ENCODE peak calls at places on chromosomes 1 and 21, in ten cellular contexts. T is cardiac muscle cell, I is Calu3, X is IMR-90, B is fibroblast of mammary gland, S is fibroblast of lung, U is heart left ventricle, L is adrenal gland, K is mammary epithelial cell, V is AG04450. A is an unnamed sample.

GRCh38 chr1:243740255-243740999 is 109.6 kb downstream of the AKT3 start:
- DNase-seq in T (peak; percentile 55), I (no peak), X (peak; percentile 29), B (no peak), S (no peak), U (no peak), L (no peak), K (no peak), V (no peak), A (no peak)

GRCh38 chr1:52906135-52906603 is 15.4 kb downstream of the ECHDC2 start:
- DNase-seq in T (no peak), I (no peak), X (no peak), B (no peak), S (no peak), U (no peak), L (no peak), K (no peak), V (no peak), A (no peak)

GRCh38 chr1:60034999-60035398 is 38.6 kb downstream of the C1orf87 start:
- DNase-seq in T (no peak), I (no peak), X (no peak), B (no peak), S (no peak), U (no peak), L (no peak), K (no peak), V (no peak), A (no peak)

GRCh38 chr1:23283660-23284602 is 60.2 kb downstream of the HNRNPR start:
- DNase-seq in T (peak; percentile 21), I (no peak), X (peak; percentile 67), B (peak; percentile 68), S (peak; percentile 33), U (no peak), L (no peak), K (no peak), V (peak; percentile 10), A (no peak)

GRCh38 chr1:112849425-112849966 is 106.5 kb downstream of the SLC16A1 start:
- DNase-seq in T (peak; percentile 66), I (peak; percentile 24), X (peak; percentile 33), B (peak; percentile 28), S (peak; percentile 34), U (no peak), L (peak; percentile 22), K (no peak), V (no peak), A (no peak)

GRCh38 chr1:173149887-173150286 is 57.2 kb downstream of the TNFSF4 start:
- DNase-seq in T (peak; percentile 97), I (no peak), X (peak; percentile 83), B (peak; percentile 99), S (peak; percentile 95), U (no peak), L (no peak), K (peak; percentile 94), V (peak; percentile 26), A (peak; percentile 25)

GRCh38 chr1:53588053-53588779 is 129.0 kb downstream of the DMRTB1 start:
- DNase-seq in T (no peak), I (no peak), X (no peak), B (no peak), S (no peak), U (no peak), L (no peak), K (no peak), V (no peak), A (no peak)

GRCh38 chr1:173009597-173009996 is 41.1 kb downstream of the TNFSF18 start:
- DNase-seq in T (no peak), I (no peak), X (no peak), B (peak; percentile 17), S (no peak), U (peak; percentile 22), L (no peak), K (no peak), V (no peak), A (no peak)

GRCh38 chr1:34906756-34907155 is 22.7 kb downstream of the DLGAP3 start:
- DNase-seq in T (no peak), I (no peak), X (no peak), B (no peak), S (no peak), U (no peak), L (no peak), K (no peak), V (no peak), A (no peak)

GRCh38 chr1:225700164-225700740 is 47.3 kb upstream of the ENAH start:
- DNase-seq in T (peak; percentile 97), I (peak; percentile 76), X (peak; percentile 98), B (peak; percentile 99), S (peak; percentile 98), U (no peak), L (no peak), K (peak; percentile 100), V (peak; percentile 92), A (peak; percentile 92)

GRCh38 chr1:13892141-13892670 is 192.2 kb downstream of the PRDM2 start:
- DNase-seq in T (no peak), I (no peak), X (no peak), B (no peak), S (no peak), U (no peak), L (no peak), K (no peak), V (no peak), A (no peak)

GRCh38 chr21:41045534-41046268 is 122.3 kb upstream of the BACE2 start:
- DNase-seq in T (no peak), I (peak; percentile 12), X (no peak), B (no peak), S (no peak), U (no peak), L (no peak), K (no peak), V (no peak), A (no peak)

GRCh38 chr1:221669441-221669840 is 72.4 kb downstream of the DUSP10 start:
- DNase-seq in T (no peak), I (no peak), X (peak; percentile 37), B (no peak), S (no peak), U (no peak), L (no peak), K (peak; percentile 74), V (no peak), A (no peak)

GRCh38 chr1:221663321-221663720 is 78.6 kb downstream of the DUSP10 start:
- DNase-seq in T (peak; percentile 44), I (peak; percentile 22), X (peak; percentile 58), B (peak; percentile 33), S (peak; percentile 19), U (no peak), L (no peak), K (peak; percentile 52), V (no peak), A (peak; percentile 44)

GRCh38 chr1:221670081-221670480 is 71.8 kb downstream of the DUSP10 start:
- DNase-seq in T (peak; percentile 32), I (no peak), X (no peak), B (peak; percentile 61), S (no peak), U (no peak), L (no peak), K (peak; percentile 56), V (no peak), A (no peak)

GRCh38 chr1:221667504-221667903 is 74.4 kb downstream of the DUSP10 start:
- DNase-seq in T (peak; percentile 72), I (peak; percentile 22), X (peak; percentile 90), B (peak; percentile 85), S (peak; percentile 84), U (no peak), L (no peak), K (peak; percentile 92), V (no peak), A (peak; percentile 20)

GRCh38 chr1:221664253-221664652 is 77.6 kb downstream of the DUSP10 start:
- DNase-seq in T (peak; percentile 4), I (peak; percentile 28), X (no peak), B (no peak), S (no peak), U (no peak), L (no peak), K (no peak), V (no peak), A (no peak)
- TF ChIP-seq CTCF in T (no peak), I (no peak), X (no peak), B (no peak), S (no peak), U (no peak), L (no peak), K (no peak), V (no peak), A (no peak)

DNA sequence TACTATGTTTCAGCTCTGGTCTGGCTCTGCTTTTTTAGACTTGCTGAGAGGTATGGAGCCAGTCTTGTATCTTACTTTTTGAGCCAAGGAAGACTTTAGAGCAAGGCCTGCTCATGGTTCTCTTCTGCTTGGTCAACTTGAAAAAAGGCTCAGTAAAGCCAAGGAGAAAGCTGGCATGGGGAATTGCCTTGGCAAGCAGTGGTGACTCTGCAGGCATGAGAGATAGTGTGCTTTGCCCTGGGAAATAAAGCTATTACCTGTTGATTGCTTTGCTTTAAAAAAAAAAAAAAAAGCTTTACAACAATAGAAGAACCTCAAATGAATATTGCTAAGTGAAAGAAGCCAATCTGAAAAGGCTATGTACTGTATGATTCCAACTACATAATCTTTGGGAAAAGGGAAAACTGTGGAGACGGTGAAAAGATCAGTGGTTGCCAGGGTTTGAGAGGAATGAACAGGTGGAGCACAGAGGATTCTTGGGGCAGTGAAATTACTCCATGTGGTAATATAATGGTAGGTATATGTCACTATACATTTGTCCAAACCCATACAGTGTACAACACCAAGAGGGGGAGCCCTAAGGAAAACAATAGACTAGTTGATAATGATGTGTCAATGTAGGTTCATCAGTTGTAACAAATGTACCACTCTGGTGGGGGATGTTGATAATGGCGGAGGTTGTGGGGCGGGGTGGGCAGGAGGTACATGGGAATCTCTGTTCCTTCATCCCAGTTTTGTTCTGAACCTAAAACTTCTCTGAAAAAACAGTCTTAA is 87.6 kb downstream of the HMCN1 start:
- DNase-seq in T (no peak), I (no peak), X (no peak), B (no peak), S (no peak), U (no peak), L (no peak), K (peak; percentile 10), V (no peak), A (no peak)
- TF ChIP-seq CTCF in T (no peak), I (no peak), X (no peak), B (no peak), S (no peak), U (no peak), L (no peak), K (no peak), V (peak; percentile 1), A (no peak)

DNA sequence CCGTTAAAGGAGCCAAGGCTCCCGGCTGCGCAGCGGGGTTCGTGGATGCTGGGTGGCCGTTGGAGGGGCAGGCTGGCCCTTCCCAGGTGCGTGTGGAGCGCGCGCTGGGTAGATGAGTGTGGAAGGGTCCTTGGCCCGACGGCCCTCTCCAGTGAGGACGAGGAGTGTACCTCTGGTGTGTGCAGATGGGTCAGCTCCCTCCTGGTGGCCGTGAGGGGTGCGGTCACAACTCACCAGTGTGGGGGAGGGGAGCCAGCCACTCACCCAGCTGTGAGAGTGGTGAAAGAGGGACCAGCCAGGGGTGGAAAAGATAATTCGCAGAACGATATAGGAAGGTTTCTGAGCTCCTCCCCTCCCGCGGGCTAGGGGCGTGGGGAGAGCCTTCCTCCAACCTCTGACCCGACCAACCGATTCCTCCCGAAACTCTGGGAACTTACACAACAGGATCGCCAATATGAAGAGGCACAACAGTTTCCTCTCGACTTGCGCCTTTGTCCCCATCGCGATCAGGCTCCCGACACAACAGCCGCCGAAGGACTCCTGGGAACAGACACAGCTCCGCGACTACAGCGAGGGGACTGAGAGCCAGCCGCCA is at the start of gene F11R:
- DNase-seq in T (peak; percentile 53), I (peak; percentile 85), X (no peak), B (no peak), S (no peak), U (peak; percentile 35), L (peak; percentile 73), K (peak; percentile 87), V (no peak), A (no peak)
- TF ChIP-seq CTCF in T (peak; percentile 14), I (peak; percentile 36), X (peak; percentile 3), B (no peak), S (no peak), U (no peak), L (no peak), K (peak; percentile 8), V (peak; percentile 18), A (no peak)

GRCh38 chr1:110542730-110543129 is 23.8 kb upstream of the KCNA10 start:
- DNase-seq in T (peak; percentile 71), I (peak; percentile 16), X (peak; percentile 43), B (peak; percentile 54), S (peak; percentile 49), U (no peak), L (no peak), K (peak; percentile 40), V (no peak), A (peak; percentile 2)
- TF ChIP-seq CTCF in T (no peak), I (no peak), X (no peak), B (no peak), S (no peak), U (no peak), L (no peak), K (no peak), V (no peak), A (no peak)

A was measured in AG09319.